ENCODE peak calls at places on chromosomes 4 and X, in nine cellular contexts. N is SW480; T is nephron progenitor cell; W is iris pigment epithelial cell; B is foreskin fibroblast; R is mucosa of gallbladder; Y is memory B cell; K is stimulated activated naive CD8-positive, alpha-beta T cell treated with anti-CD3 and anti-CD28 coated beads, Interleukin-15, Interleukin-2, amounts not matched to agents 100 U/mL and 50 U/mL, for 24 hours; I is HT1080. F is an unnamed sample.

GRCh38 chrX:47169726-47170515 is 23.7 kb upstream of the UBA1 start:
- DNase-seq in N (no peak), I (no peak), K (no peak), B (no peak), T (no peak), W (peak; percentile 70), R (no peak), Y (no peak), F (no peak)

GRCh38 chrX:105260291-105261043 is 40.0 kb upstream of the TEX13A start:
- DNase-seq in T (no peak), R (no peak), Y (no peak), N (no peak), I (no peak), B (no peak), W (no peak), K (no peak), F (no peak)

GRCh38 chr4:140044314-140044991 is 109.5 kb downstream of the MAML3 start:
- DNase-seq in K (no peak), T (no peak), W (no peak), B (peak; percentile 66), R (no peak), N (no peak), I (no peak), Y (no peak), F (no peak)

GRCh38 chrX:151042852-151043251 is 59.7 kb downstream of the HMGB3 start:
- DNase-seq in N (no peak), R (no peak), K (no peak), W (no peak), I (no peak), Y (no peak), T (no peak), B (no peak), F (no peak)

GRCh38 chr4:6227412-6228157 is 27.2 kb upstream of the JAKMIP1 start:
- DNase-seq in I (no peak), N (no peak), W (no peak), T (no peak), Y (no peak), B (no peak), K (no peak), R (no peak), F (peak; percentile 15)

GRCh38 chr4:139593091-139593564 is 37.1 kb upstream of the SETD7 start:
- DNase-seq in R (no peak), I (no peak), N (no peak), Y (no peak), K (no peak), T (no peak), B (peak; percentile 65), W (peak; percentile 91), F (no peak)

GRCh38 chr4:20086768-20087167 is 164.9 kb upstream of the SLIT2 start:
- DNase-seq in T (no peak), Y (no peak), I (no peak), R (no peak), B (peak; percentile 18), K (no peak), N (peak; percentile 6), W (no peak), F (no peak)

GRCh38 chrX:42098897-42099296 is 175.5 kb upstream of the CASK start:
- DNase-seq in R (no peak), K (no peak), B (no peak), Y (no peak), I (no peak), W (peak; percentile 10), N (no peak), T (peak; percentile 12), F (no peak)

GRCh38 chrX:63658920-63659319 is 126.1 kb downstream of the ARHGEF9 start:
- DNase-seq in B (peak; percentile 35), R (no peak), N (no peak), I (no peak), T (no peak), Y (no peak), W (no peak), K (no peak), F (no peak)

GRCh38 chr4:122480023-122480422 is 23.5 kb upstream of the IL2 start:
- DNase-seq in B (peak; percentile 4), N (no peak), W (peak; percentile 56), K (no peak), I (peak; percentile 33), Y (no peak), R (no peak), T (no peak), F (no peak)

GRCh38 chr4:52195882-52196281 is 144.8 kb downstream of the SPATA18 start:
- DNase-seq in Y (no peak), T (no peak), R (no peak), B (no peak), N (no peak), W (no peak), K (no peak), I (no peak), F (no peak)

GRCh38 chr4:80362578-80363181 is 27.1 kb downstream of the CFAP299 start:
- DNase-seq in I (peak; percentile 39), R (no peak), T (peak; percentile 55), Y (peak; percentile 30), W (peak; percentile 45), B (peak; percentile 56), N (peak; percentile 33), K (peak; percentile 51), F (no peak)

GRCh38 chr4:178752954-178753525 is 1310.8 kb upstream of the AGA start:
- DNase-seq in R (no peak), Y (no peak), W (no peak), N (no peak), K (no peak), B (no peak), T (no peak), I (no peak), F (no peak)

GRCh38 chr4:88514557-88515511 is 8.7 kb downstream of the PYURF start:
- DNase-seq in W (no peak), N (no peak), R (no peak), K (no peak), T (no peak), Y (no peak), B (no peak), I (no peak), F (no peak)

GRCh38 chr4:58139269-58139668 is 1029.1 kb upstream of the IGFBP7 start:
- DNase-seq in Y (no peak), R (no peak), B (no peak), W (no peak), N (no peak), K (no peak), T (no peak), I (no peak), F (no peak)

GRCh38 chr4:16791460-16791859 is 107.0 kb downstream of the LDB2 start:
- DNase-seq in K (no peak), I (no peak), R (no peak), T (no peak), Y (no peak), W (no peak), B (no peak), N (no peak), F (no peak)

GRCh38 chr4:39341075-39341725 is 25.0 kb downstream of the RFC1 start:
- DNase-seq in I (no peak), W (no peak), R (no peak), K (no peak), B (no peak), Y (no peak), T (no peak), N (no peak), F (no peak)

GRCh38 chr4:30863031-30863430 is 142.9 kb downstream of the PCDH7 start:
- DNase-seq in R (no peak), I (peak; percentile 51), N (no peak), T (no peak), B (peak; percentile 47), W (peak; percentile 58), K (no peak), Y (no peak), F (no peak)

GRCh38 chr4:1099270-1099669 is 14.1 kb downstream of the RNF212 start:
- DNase-seq in K (no peak), I (no peak), W (no peak), Y (no peak), T (no peak), R (no peak), N (no peak), B (no peak), F (no peak)

GRCh38 chr4:65668201-65669007 is 1.9 kb downstream of the EPHA5 start:
- DNase-seq in T (peak; percentile 22), R (no peak), W (no peak), N (no peak), K (no peak), Y (no peak), B (no peak), I (no peak), F (no peak)

GRCh38 chr4:117898496-117898895 is 135.8 kb upstream of the NDST3 start:
- DNase-seq in B (no peak), W (no peak), N (no peak), I (peak; percentile 82), R (no peak), Y (no peak), T (no peak), K (no peak), F (no peak)

GRCh38 chrX:13369541-13370140 is 49.8 kb upstream of the ATXN3L start:
- DNase-seq in I (no peak), Y (no peak), W (no peak), R (no peak), N (no peak), K (no peak), T (no peak), B (no peak), F (no peak)

GRCh38 chr4:6693274-6694176 is at the start of gene S100P:
- DNase-seq in W (no peak), K (no peak), N (peak; percentile 72), I (no peak), Y (no peak), R (no peak), B (peak; percentile 60), T (no peak), F (no peak)

F was measured in breast epithelium.